ENCODE peak calls at places on chromosomes 11 and 22, in five cellular contexts. J is epithelial cell of esophagus, R is left ventricle myocardium inferior, N is left lung, W is heart right ventricle. G is an unnamed sample.

GRCh38 chr11:69536406-69536805 is 54.9 kb downstream of the LINC01488 start:
- DNase-seq in W (no peak), N (no peak), J (no peak), R (no peak), G (no peak)

GRCh38 chr11:70087446-70088167 is 9.5 kb downstream of the ANO1 start:
- DNase-seq in J (no peak), W (no peak), R (no peak), N (no peak), G (no peak)

GRCh38 chr22:49238181-49239141 is 589.2 kb downstream of the BRD1 start:
- DNase-seq in W (no peak), N (no peak), R (no peak), J (no peak), G (no peak)

GRCh38 chr11:119975561-119976152 is 162.3 kb downstream of the TRIM29 start:
- DNase-seq in N (no peak), J (no peak), R (peak), W (peak), G (no peak)

GRCh38 chr11:10496296-10496936 is 41.4 kb downstream of the AMPD3 start:
- DNase-seq in N (no peak), J (no peak), W (no peak), R (no peak), G (no peak)

GRCh38 chr11:85787809-85788805 is 22.8 kb downstream of the SYTL2 start:
- DNase-seq in R (no peak), J (peak), N (no peak), W (no peak), G (no peak)

GRCh38 chr11:77401486-77402217 is 72.2 kb downstream of the PAK1 start:
- DNase-seq in R (no peak), J (peak), W (no peak), N (no peak), G (no peak)

GRCh38 chr11:124896821-124897391 is 759 bp downstream of the ROBO4 start:
- DNase-seq in R (no peak), J (no peak), W (no peak), N (no peak), G (no peak)

GRCh38 chr11:69541501-69542313 is 60.2 kb downstream of the LINC01488 start:
- DNase-seq in N (peak), J (peak), W (no peak), R (no peak), G (no peak)

DNA sequence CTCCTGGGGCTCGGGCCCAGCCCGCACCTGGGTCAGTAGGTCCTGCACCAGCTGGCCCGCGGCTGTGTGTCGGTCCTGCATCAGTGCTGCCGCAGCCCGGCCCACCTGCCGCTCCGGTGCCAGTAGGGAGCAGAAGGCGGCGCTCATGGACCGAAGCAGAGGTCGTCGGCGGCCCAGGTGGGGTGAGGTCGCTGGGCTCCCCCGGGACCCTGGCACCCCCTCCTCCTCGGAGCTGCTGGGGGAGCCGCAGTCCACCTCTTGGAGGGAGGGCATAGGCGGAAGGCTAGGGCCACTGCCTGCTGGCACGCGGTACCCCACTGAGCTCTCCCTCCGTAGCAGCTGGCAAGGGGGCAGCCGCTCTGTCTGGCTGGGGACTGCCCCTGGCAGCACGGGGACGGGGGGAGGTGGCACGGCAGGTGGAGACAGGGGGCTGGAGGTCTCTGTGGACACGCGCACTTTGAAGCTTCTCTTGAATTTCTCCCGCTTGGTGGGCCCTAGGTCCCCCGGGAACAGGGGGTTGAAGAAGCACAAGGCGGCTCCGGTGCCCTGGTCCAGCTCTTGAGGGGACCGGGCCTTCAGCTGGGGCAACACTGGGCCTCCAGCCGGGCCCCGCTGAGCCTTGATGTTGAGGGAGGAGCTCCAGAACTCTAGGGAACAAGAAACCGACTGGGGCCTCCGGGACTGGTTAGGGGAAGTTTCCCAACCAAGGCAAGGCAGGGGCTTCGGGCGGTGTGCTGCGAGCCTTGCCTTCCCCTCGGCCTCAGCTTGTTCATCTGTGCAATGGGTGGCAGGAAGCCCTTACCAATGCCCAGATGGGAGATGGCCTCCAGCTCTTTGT is 1.4 kb downstream of the RIN1 start:
- DNase-seq in N (no peak), R (no peak), W (no peak), J (no peak), G (no peak)
- H3K4me3 ChIP-seq in N (peak), R (peak), W (peak), J (peak), G (no peak)

GRCh38 chr11:132049205-132049604 is 678.8 kb downstream of the NTM start:
- DNase-seq in N (no peak), J (no peak), R (no peak), W (no peak), G (no peak)

GRCh38 chr11:132050081-132050480 is 679.7 kb downstream of the NTM start:
- DNase-seq in J (no peak), R (no peak), N (no peak), W (no peak), G (no peak)

GRCh38 chr11:132052904-132053303 is 682.5 kb downstream of the NTM start:
- DNase-seq in J (no peak), N (no peak), R (no peak), W (no peak), G (no peak)

GRCh38 chr11:132051704-132052103 is 681.3 kb downstream of the NTM start:
- DNase-seq in R (no peak), J (no peak), W (no peak), N (no peak), G (no peak)

GRCh38 chr11:132050577-132051180 is 680.3 kb downstream of the NTM start:
- DNase-seq in W (no peak), J (no peak), N (no peak), R (no peak), G (no peak)
- TF ChIP-seq CTCF in W (no peak), J (no peak), N (no peak), R (no peak), G (no peak)

DNA sequence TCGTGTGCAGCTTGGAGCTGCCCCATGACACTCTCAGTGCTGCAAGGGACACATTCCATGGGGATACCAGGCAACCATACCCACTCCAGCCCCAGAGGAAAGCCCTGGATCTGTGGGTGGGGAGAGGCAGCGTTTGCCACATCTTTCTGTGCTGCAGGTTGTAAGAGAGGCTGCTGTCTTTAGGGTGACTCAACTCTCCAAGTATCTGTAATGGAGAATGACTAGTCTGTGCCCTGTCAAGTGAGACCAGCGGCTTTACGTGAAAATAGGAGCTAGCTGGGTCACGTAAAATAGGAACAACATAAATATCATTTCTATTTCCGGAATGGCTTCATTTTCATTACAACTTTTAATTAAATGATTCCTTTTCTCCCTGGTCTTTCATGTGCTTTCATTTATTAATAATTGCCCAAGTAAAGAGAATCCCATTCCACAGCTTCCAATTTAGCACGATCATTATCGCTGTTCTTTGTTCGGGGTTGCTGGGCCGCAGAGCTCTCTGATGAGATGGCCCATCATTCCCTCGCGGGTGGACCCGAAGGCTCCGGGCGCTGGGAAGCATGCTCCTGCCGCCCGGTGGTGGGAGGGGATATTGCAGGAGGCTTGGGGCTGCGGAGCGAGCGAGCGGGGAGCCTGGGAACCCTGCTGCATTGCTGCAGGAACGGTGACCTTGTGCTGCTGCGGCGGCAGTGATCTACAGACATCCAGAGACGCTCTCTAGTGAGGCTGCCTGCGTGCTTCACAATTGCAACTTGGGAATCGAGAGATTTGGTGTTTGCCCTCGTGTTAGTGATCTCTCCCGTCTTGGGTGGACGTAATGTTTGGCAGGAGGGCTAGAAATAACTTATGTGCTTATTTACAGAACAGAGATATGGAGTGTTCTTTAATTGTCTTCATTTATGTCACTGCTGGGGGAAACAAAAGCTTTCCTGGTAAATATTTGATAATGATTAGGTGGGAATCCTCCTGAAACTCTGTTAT is 10.6 kb downstream of the SLC6A5 start:
- DNase-seq in R (peak), N (peak), J (peak), W (peak), G (peak)
- H3K4me3 ChIP-seq in R (peak), N (no peak), J (peak), W (no peak), G (peak)

GRCh38 chr11:90176069-90176468 is 41.6 kb downstream of the NAALAD2 start:
- DNase-seq in N (no peak), R (no peak), J (no peak), W (no peak), G (no peak)

GRCh38 chr11:90168571-90168970 is 34.1 kb downstream of the NAALAD2 start:
- DNase-seq in W (no peak), N (no peak), J (no peak), R (no peak), G (no peak)

DNA sequence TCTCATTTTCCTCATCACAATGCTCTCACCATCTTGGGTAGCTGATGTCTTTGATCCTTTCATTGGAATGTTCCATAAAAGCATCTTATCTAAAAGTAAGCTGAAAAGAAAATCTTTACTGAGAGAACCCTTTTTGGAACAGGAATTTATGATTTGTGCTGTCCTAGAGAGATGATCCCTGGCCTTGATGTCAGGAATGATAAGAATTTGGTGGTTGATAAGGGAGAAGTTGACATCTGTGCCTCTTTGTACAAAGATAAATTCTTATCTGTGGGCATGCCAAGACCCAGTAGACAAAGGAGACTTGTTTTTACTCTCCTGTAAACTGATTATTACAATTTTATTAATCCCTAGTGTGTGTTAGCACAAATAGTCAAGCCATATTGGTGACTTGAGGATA is 36.9 kb downstream of the NAALAD2 start:
- DNase-seq in R (no peak), N (no peak), W (no peak), J (no peak), G (no peak)
- TF ChIP-seq CTCF in R (no peak), N (no peak), W (no peak), J (no peak), G (no peak)

GRCh38 chr22:20834206-20834605 is 24.4 kb downstream of the PI4KA start:
- DNase-seq in W (no peak), N (no peak), R (no peak), J (no peak), G (no peak)
- H3K4me3 ChIP-seq in W (no peak), N (no peak), R (no peak), J (no peak), G (no peak)

GRCh38 chr11:46391578-46392420 is at the start of gene CHRM4:
- DNase-seq in R (no peak), J (no peak), W (peak), N (no peak), G (no peak)
- TF ChIP-seq CTCF in R (peak), J (no peak), W (no peak), N (no peak), G (peak)

GRCh38 chr11:61587951-61588695 is 7.2 kb upstream of the SYT7 start:
- DNase-seq in R (peak), J (peak), W (peak), N (peak), G (peak)
- H3K4me3 ChIP-seq in R (peak), J (peak), W (peak), N (peak), G (no peak)